ENCODE peak calls at places on chromosomes 2 and 18, in ten cellular contexts. One of them, this sample, is unnamed.

GRCh38 chr2:173571021-173571821 is 216.5 kb downstream of the CDCA7 start:
- DNase-seq in SJSA1: peak; percentile 54
- DNase-seq in endodermal cell: peak; percentile 57
- DNase-seq in thyroid gland: peak; percentile 31
- DNase-seq in GM23248: peak; percentile 50
- DNase-seq in left lung: no peak
- DNase-seq in keratinocyte: no peak
- DNase-seq in psoas muscle: no peak
- DNase-seq in mammary epithelial cell: peak; percentile 30
- DNase-seq in cardiac muscle cell: peak; percentile 62
- DNase-seq in this sample: no peak

GRCh38 chr2:187215576-187216240 is 232.3 kb downstream of the CALCRL start:
- DNase-seq in SJSA1: no peak
- DNase-seq in endodermal cell: no peak
- DNase-seq in thyroid gland: no peak
- DNase-seq in GM23248: peak; percentile 37
- DNase-seq in left lung: no peak
- DNase-seq in keratinocyte: no peak
- DNase-seq in psoas muscle: no peak
- DNase-seq in mammary epithelial cell: peak; percentile 9
- DNase-seq in cardiac muscle cell: peak; percentile 24
- DNase-seq in this sample: no peak

GRCh38 chr2:40159333-40159732 is 292.6 kb downstream of the SLC8A1 start:
- DNase-seq in SJSA1: no peak
- DNase-seq in endodermal cell: no peak
- DNase-seq in thyroid gland: no peak
- DNase-seq in GM23248: no peak
- DNase-seq in left lung: no peak
- DNase-seq in keratinocyte: no peak
- DNase-seq in psoas muscle: no peak
- DNase-seq in mammary epithelial cell: no peak
- DNase-seq in cardiac muscle cell: no peak
- DNase-seq in this sample: no peak

GRCh38 chr2:191650896-191651773 is 26.8 kb upstream of the NABP1 start:
- DNase-seq in SJSA1: no peak
- DNase-seq in endodermal cell: no peak
- DNase-seq in thyroid gland: no peak
- DNase-seq in GM23248: peak; percentile 17
- DNase-seq in left lung: no peak
- DNase-seq in keratinocyte: no peak
- DNase-seq in psoas muscle: no peak
- DNase-seq in mammary epithelial cell: no peak
- DNase-seq in cardiac muscle cell: no peak
- DNase-seq in this sample: no peak

GRCh38 chr18:9475643-9476580 is 599 bp downstream of the RALBP1 start:
- DNase-seq in SJSA1: peak; percentile 27
- DNase-seq in endodermal cell: no peak
- DNase-seq in thyroid gland: no peak
- DNase-seq in GM23248: peak; percentile 63
- DNase-seq in left lung: no peak
- DNase-seq in keratinocyte: no peak
- DNase-seq in psoas muscle: no peak
- DNase-seq in mammary epithelial cell: peak; percentile 37
- DNase-seq in cardiac muscle cell: peak; percentile 46
- DNase-seq in this sample: no peak

GRCh38 chr2:206800501-206801416 is 35.4 kb downstream of the FASTKD2 start:
- DNase-seq in SJSA1: peak; percentile 60
- DNase-seq in endodermal cell: peak; percentile 87
- DNase-seq in thyroid gland: peak; percentile 73
- DNase-seq in GM23248: peak; percentile 87
- DNase-seq in left lung: peak; percentile 55
- DNase-seq in keratinocyte: peak; percentile 2
- DNase-seq in psoas muscle: peak; percentile 47
- DNase-seq in mammary epithelial cell: peak; percentile 69
- DNase-seq in cardiac muscle cell: peak; percentile 84
- DNase-seq in this sample: peak; percentile 11

GRCh38 chr2:203492965-203493364 is 42.1 kb downstream of the RAPH1 start:
- DNase-seq in SJSA1: no peak
- DNase-seq in endodermal cell: no peak
- DNase-seq in thyroid gland: no peak
- DNase-seq in GM23248: peak; percentile 57
- DNase-seq in left lung: no peak
- DNase-seq in keratinocyte: no peak
- DNase-seq in psoas muscle: no peak
- DNase-seq in mammary epithelial cell: no peak
- DNase-seq in cardiac muscle cell: peak; percentile 19
- DNase-seq in this sample: no peak

GRCh38 chr2:133658020-133658903 is 90.0 kb upstream of the NCKAP5 start:
- DNase-seq in SJSA1: peak; percentile 72
- DNase-seq in endodermal cell: peak; percentile 66
- DNase-seq in thyroid gland: no peak
- DNase-seq in GM23248: no peak
- DNase-seq in left lung: no peak
- DNase-seq in keratinocyte: no peak
- DNase-seq in psoas muscle: no peak
- DNase-seq in mammary epithelial cell: no peak
- DNase-seq in cardiac muscle cell: no peak
- DNase-seq in this sample: no peak

GRCh38 chr2:134402385-134402784 is 148.5 kb downstream of the MGAT5 start:
- DNase-seq in SJSA1: no peak
- DNase-seq in endodermal cell: no peak
- DNase-seq in thyroid gland: no peak
- DNase-seq in GM23248: peak; percentile 91
- DNase-seq in left lung: no peak
- DNase-seq in keratinocyte: no peak
- DNase-seq in psoas muscle: peak; percentile 31
- DNase-seq in mammary epithelial cell: no peak
- DNase-seq in cardiac muscle cell: peak; percentile 88
- DNase-seq in this sample: no peak

GRCh38 chr2:29260151-29260772 is 145.0 kb downstream of the CLIP4 start:
- DNase-seq in SJSA1: peak; percentile 60
- DNase-seq in endodermal cell: no peak
- DNase-seq in thyroid gland: no peak
- DNase-seq in GM23248: peak; percentile 57
- DNase-seq in left lung: no peak
- DNase-seq in keratinocyte: no peak
- DNase-seq in psoas muscle: no peak
- DNase-seq in mammary epithelial cell: peak; percentile 47
- DNase-seq in cardiac muscle cell: peak; percentile 57
- DNase-seq in this sample: no peak

GRCh38 chr2:99611034-99611433 is 121.2 kb upstream of the REV1 start:
- DNase-seq in SJSA1: no peak
- DNase-seq in endodermal cell: no peak
- DNase-seq in thyroid gland: no peak
- DNase-seq in GM23248: no peak
- DNase-seq in left lung: no peak
- DNase-seq in keratinocyte: no peak
- DNase-seq in psoas muscle: no peak
- DNase-seq in mammary epithelial cell: no peak
- DNase-seq in cardiac muscle cell: no peak
- DNase-seq in this sample: no peak

GRCh38 chr2:45681675-45682074 is 30.2 kb downstream of the PRKCE start:
- DNase-seq in SJSA1: peak; percentile 50
- DNase-seq in endodermal cell: no peak
- DNase-seq in thyroid gland: no peak
- DNase-seq in GM23248: peak; percentile 93
- DNase-seq in left lung: peak; percentile 36
- DNase-seq in keratinocyte: no peak
- DNase-seq in psoas muscle: peak; percentile 48
- DNase-seq in mammary epithelial cell: peak; percentile 76
- DNase-seq in cardiac muscle cell: peak; percentile 80
- DNase-seq in this sample: no peak

DNA sequence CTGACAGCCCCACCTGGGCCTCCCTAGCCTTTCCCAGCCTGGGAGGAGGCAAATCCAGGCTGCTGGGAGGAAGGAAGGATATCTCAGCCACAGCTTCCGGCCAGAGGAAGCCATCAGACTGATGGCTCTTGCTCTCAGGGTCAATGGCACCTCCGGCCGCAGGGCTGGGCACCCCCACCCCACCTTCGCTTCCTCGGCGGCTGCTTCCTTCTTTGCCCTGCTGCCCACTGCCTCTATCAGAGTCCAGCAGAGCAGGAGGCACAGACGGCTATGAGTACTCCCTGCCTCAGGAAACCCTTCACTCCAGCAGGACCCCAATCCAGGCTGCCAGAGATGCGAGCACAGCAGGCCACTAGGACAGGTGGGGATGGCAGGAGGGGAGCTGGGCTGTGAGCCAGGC is 3.3 kb downstream of the SEMA4C start:
- DNase-seq in SJSA1: no peak
- DNase-seq in endodermal cell: no peak
- DNase-seq in thyroid gland: no peak
- DNase-seq in GM23248: no peak
- DNase-seq in left lung: no peak
- DNase-seq in keratinocyte: no peak
- DNase-seq in psoas muscle: no peak
- DNase-seq in mammary epithelial cell: no peak
- DNase-seq in cardiac muscle cell: no peak
- DNase-seq in this sample: no peak
- H3K27ac ChIP-seq in SJSA1: no peak overlapping the region
- H3K27ac ChIP-seq in endodermal cell: no peak overlapping the region
- H3K27ac ChIP-seq in thyroid gland: peak overlapping the region; percentile 34
- H3K27ac ChIP-seq in GM23248: no peak overlapping the region
- H3K27ac ChIP-seq in left lung: peak overlapping the region; percentile 89
- H3K27ac ChIP-seq in keratinocyte: no peak overlapping the region
- H3K27ac ChIP-seq in psoas muscle: peak overlapping the region; percentile 30
- H3K27ac ChIP-seq in mammary epithelial cell: no peak overlapping the region
- H3K27ac ChIP-seq in cardiac muscle cell: no peak overlapping the region
- H3K27ac ChIP-seq in this sample: peak overlapping the region; percentile 2

GRCh38 chr18:21663615-21664014 is 41.0 kb downstream of the ABHD3 start:
- DNase-seq in SJSA1: no peak
- DNase-seq in endodermal cell: no peak
- DNase-seq in thyroid gland: no peak
- DNase-seq in GM23248: no peak
- DNase-seq in left lung: no peak
- DNase-seq in keratinocyte: no peak
- DNase-seq in psoas muscle: peak; percentile 25
- DNase-seq in mammary epithelial cell: no peak
- DNase-seq in cardiac muscle cell: peak; percentile 10
- DNase-seq in this sample: no peak

GRCh38 chr18:21660078-21660477 is 44.5 kb downstream of the ABHD3 start:
- DNase-seq in SJSA1: no peak
- DNase-seq in endodermal cell: no peak
- DNase-seq in thyroid gland: no peak
- DNase-seq in GM23248: no peak
- DNase-seq in left lung: no peak
- DNase-seq in keratinocyte: no peak
- DNase-seq in psoas muscle: no peak
- DNase-seq in mammary epithelial cell: no peak
- DNase-seq in cardiac muscle cell: no peak
- DNase-seq in this sample: no peak

GRCh38 chr18:21662591-21662990 is 42.0 kb downstream of the ABHD3 start:
- DNase-seq in SJSA1: no peak
- DNase-seq in endodermal cell: no peak
- DNase-seq in thyroid gland: no peak
- DNase-seq in GM23248: no peak
- DNase-seq in left lung: no peak
- DNase-seq in keratinocyte: no peak
- DNase-seq in psoas muscle: no peak
- DNase-seq in mammary epithelial cell: no peak
- DNase-seq in cardiac muscle cell: no peak
- DNase-seq in this sample: no peak

GRCh38 chr18:21669736-21670135 is 34.8 kb downstream of the ABHD3 start:
- DNase-seq in SJSA1: no peak
- DNase-seq in endodermal cell: no peak
- DNase-seq in thyroid gland: no peak
- DNase-seq in GM23248: no peak
- DNase-seq in left lung: no peak
- DNase-seq in keratinocyte: no peak
- DNase-seq in psoas muscle: no peak
- DNase-seq in mammary epithelial cell: peak; percentile 53
- DNase-seq in cardiac muscle cell: peak; percentile 2
- DNase-seq in this sample: no peak

DNA sequence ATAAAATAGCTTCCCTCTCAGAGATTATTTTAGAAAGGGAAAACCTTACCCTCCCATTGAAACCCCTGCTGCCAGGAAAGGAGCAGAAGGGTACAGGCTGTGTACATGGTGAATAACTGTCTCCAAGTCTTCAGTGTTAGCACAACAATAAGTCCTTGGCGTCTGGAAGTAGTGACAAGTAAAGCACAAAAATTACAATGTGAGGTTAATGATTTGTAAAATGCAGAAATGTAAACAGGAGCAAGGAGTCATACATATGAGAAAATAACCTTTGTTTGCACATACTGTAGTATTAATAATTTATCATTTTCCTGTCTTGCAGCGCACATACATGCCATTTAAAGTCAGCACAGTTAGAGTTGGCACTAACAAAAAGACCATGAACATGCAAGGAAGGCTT is 40.5 kb downstream of the ABHD3 start:
- DNase-seq in SJSA1: no peak
- DNase-seq in endodermal cell: no peak
- DNase-seq in thyroid gland: no peak
- DNase-seq in GM23248: no peak
- DNase-seq in left lung: no peak
- DNase-seq in keratinocyte: no peak
- DNase-seq in psoas muscle: no peak
- DNase-seq in mammary epithelial cell: no peak
- DNase-seq in cardiac muscle cell: no peak
- DNase-seq in this sample: no peak
- H3K36me3 ChIP-seq in SJSA1: peaks cover 11% of the 10 kb centered on the region
- H3K36me3 ChIP-seq in endodermal cell: peaks cover 19% of the 10 kb centered on the region
- H3K36me3 ChIP-seq in thyroid gland: no peaks in the 10 kb centered on the region
- H3K36me3 ChIP-seq in GM23248: no peaks in the 10 kb centered on the region
- H3K36me3 ChIP-seq in left lung: no peaks in the 10 kb centered on the region
- H3K36me3 ChIP-seq in keratinocyte: no peaks in the 10 kb centered on the region
- H3K36me3 ChIP-seq in psoas muscle: peaks cover 39% of the 10 kb centered on the region
- H3K36me3 ChIP-seq in mammary epithelial cell: peaks cover 4% of the 10 kb centered on the region
- H3K36me3 ChIP-seq in cardiac muscle cell: no peaks in the 10 kb centered on the region
- H3K36me3 ChIP-seq in this sample: peaks cover 13% of the 10 kb centered on the region

DNA sequence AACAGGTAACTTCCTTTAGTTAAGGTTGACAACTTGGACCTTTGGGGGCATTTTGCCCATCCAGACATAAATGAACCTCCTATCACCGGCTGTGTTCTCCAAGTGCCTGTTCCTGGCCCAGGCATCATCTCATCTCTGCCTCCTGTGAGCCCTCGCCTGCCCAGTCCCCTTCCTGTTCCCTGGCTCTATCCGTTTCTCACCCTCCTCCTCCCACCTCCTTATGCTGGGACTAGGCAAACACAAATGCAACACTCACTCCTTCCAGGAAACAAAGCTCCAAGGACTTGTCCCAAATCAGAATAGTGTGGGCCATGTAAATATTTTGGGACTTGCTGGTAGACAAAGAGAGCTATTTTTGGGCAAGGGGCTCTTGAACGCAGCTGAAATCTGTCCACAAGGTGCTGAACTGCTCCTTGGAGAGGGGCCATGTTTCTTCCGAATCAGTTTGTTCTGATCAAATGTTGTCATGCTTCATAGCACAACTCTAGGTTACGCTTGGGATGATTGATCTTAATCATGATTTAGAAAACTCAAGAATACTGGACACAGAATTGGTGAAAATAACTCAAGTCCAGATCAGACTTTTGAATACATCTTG is 25.3 kb downstream of the MBP start:
- DNase-seq in SJSA1: no peak
- DNase-seq in endodermal cell: no peak
- DNase-seq in thyroid gland: peak; percentile 63
- DNase-seq in GM23248: no peak
- DNase-seq in left lung: peak; percentile 51
- DNase-seq in keratinocyte: no peak
- DNase-seq in psoas muscle: no peak
- DNase-seq in mammary epithelial cell: no peak
- DNase-seq in cardiac muscle cell: peak; percentile 53
- DNase-seq in this sample: no peak
- H3K4me3 ChIP-seq in SJSA1: no peak overlapping the region
- H3K4me3 ChIP-seq in endodermal cell: no peak overlapping the region
- H3K4me3 ChIP-seq in thyroid gland: no peak overlapping the region
- H3K4me3 ChIP-seq in GM23248: peak overlapping the region; percentile 49
- H3K4me3 ChIP-seq in left lung: no peak overlapping the region
- H3K4me3 ChIP-seq in keratinocyte: no peak overlapping the region
- H3K4me3 ChIP-seq in psoas muscle: peak overlapping the region; percentile 33
- H3K4me3 ChIP-seq in mammary epithelial cell: no peak overlapping the region
- H3K4me3 ChIP-seq in cardiac muscle cell: no peak overlapping the region
- H3K4me3 ChIP-seq in this sample: no peak overlapping the region

GRCh38 chr2:121617042-121617599 is 32.1 kb downstream of the CLASP1 start:
- DNase-seq in SJSA1: no peak
- DNase-seq in endodermal cell: no peak
- DNase-seq in thyroid gland: no peak
- DNase-seq in GM23248: peak; percentile 10
- DNase-seq in left lung: no peak
- DNase-seq in keratinocyte: no peak
- DNase-seq in psoas muscle: no peak
- DNase-seq in mammary epithelial cell: no peak
- DNase-seq in cardiac muscle cell: peak; percentile 33
- DNase-seq in this sample: no peak
- H3K27ac ChIP-seq in SJSA1: no peak overlapping the region
- H3K27ac ChIP-seq in endodermal cell: peak overlapping the region; percentile 22
- H3K27ac ChIP-seq in thyroid gland: no peak overlapping the region
- H3K27ac ChIP-seq in GM23248: no peak overlapping the region
- H3K27ac ChIP-seq in left lung: peak overlapping the region; percentile 60
- H3K27ac ChIP-seq in keratinocyte: no peak overlapping the region
- H3K27ac ChIP-seq in psoas muscle: peak overlapping the region; percentile 39
- H3K27ac ChIP-seq in mammary epithelial cell: no peak overlapping the region
- H3K27ac ChIP-seq in cardiac muscle cell: no peak overlapping the region
- H3K27ac ChIP-seq in this sample: no peak overlapping the region

This sample was measured in effector memory CD4-positive, alpha-beta T cell.